ENCODE peak calls at places on chromosomes 2 and 18, in nine cellular contexts. I, X, K, J, A, H, R, F and V are unnamed samples.

GRCh38 chr18:78860117-78860516 is 119.5 kb upstream of the SALL3 start:
- DNase-seq in K (no peak), R (no peak), H (no peak), X (no peak), I (no peak), A (no peak), J (no peak), F (no peak), V (peak; percentile 47)

GRCh38 chr18:10168477-10168876 is 254.7 kb downstream of the VAPA start:
- DNase-seq in K (no peak), R (no peak), I (no peak), H (no peak), A (no peak), X (no peak), J (no peak), F (no peak), V (no peak)

GRCh38 chr2:32553829-32554432 is 73.9 kb upstream of the TTC27 start:
- DNase-seq in A (no peak), I (no peak), K (no peak), X (no peak), R (no peak), J (no peak), F (no peak), H (no peak), V (no peak)

GRCh38 chr2:68889500-68889899 is 18.3 kb upstream of the BMP10 start:
- DNase-seq in J (no peak), H (no peak), F (no peak), R (no peak), A (no peak), I (no peak), X (no peak), K (no peak), V (peak; percentile 90)

GRCh38 chr2:226758886-226759660 is 40.5 kb downstream of the IRS1 start:
- DNase-seq in K (no peak), J (no peak), H (no peak), I (no peak), X (no peak), F (no peak), A (no peak), R (no peak), V (no peak)

GRCh38 chr2:31282634-31283033 is 48.7 kb downstream of the EHD3 start:
- DNase-seq in K (no peak), H (no peak), J (no peak), F (no peak), R (no peak), A (no peak), X (no peak), I (no peak), V (no peak)

GRCh38 chr2:110101911-110102774 is 13.5 kb downstream of the MALL start:
- DNase-seq in R (peak; percentile 72), J (no peak), A (no peak), X (no peak), K (no peak), F (no peak), H (no peak), I (no peak), V (no peak)

GRCh38 chr2:172227719-172228118 is 125.0 kb upstream of the DLX2 start:
- DNase-seq in I (no peak), H (no peak), J (no peak), X (no peak), A (no peak), F (peak; percentile 56), K (no peak), R (no peak), V (no peak)

GRCh38 chr18:64409511-64409910 is 260.6 kb upstream of the LINC00305 start:
- DNase-seq in X (no peak), F (no peak), J (no peak), A (no peak), K (no peak), H (no peak), R (no peak), I (no peak), V (no peak)

GRCh38 chr2:74566423-74567085 is 12.0 kb downstream of the DOK1 start:
- DNase-seq in I (no peak), X (no peak), K (no peak), F (no peak), J (no peak), H (no peak), R (no peak), A (no peak), V (no peak)

DNA sequence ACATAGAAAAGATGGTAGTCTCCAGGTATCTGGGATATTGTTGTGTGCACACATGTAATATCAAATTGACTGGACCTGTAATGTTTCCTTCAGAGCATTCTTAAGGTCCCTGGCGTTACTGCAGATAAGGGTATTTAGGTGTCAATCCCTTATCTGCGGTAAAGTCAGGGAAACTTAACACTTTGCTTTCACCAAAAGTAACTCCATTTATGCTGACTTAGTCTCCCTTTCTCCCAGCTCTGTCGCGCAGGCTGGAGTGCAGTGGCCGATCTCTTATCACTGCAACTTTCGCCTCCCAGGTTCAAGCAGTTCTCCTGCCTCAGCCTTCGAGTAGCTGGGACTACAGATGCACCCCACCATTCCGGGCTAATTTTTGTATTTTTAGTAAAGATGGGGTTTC is 1.8 kb downstream of the CNNM3 start:
- DNase-seq in H (no peak), X (no peak), R (no peak), F (no peak), J (no peak), A (no peak), I (no peak), K (no peak), V (peak; percentile 24)
- H3K4me3 ChIP-seq in H (peak overlapping the region; percentile 84), X (peak overlapping the region; percentile 63), R (no peak overlapping the region), F (peak overlapping the region; percentile 70), J (peak overlapping the region; percentile 90), A (peak overlapping the region; percentile 52), I (peak overlapping the region; percentile 66), K (peak overlapping the region; percentile 93), V (peak overlapping the region; percentile 64)

GRCh38 chr2:235605999-235606715 is 112.3 kb downstream of the AGAP1 start:
- DNase-seq in A (no peak), H (no peak), J (no peak), I (no peak), R (no peak), X (no peak), F (no peak), K (no peak), V (no peak)
- H3K4me3 ChIP-seq in A (no peak overlapping the region), H (no peak overlapping the region), J (no peak overlapping the region), I (no peak overlapping the region), R (no peak overlapping the region), X (no peak overlapping the region), F (no peak overlapping the region), K (no peak overlapping the region), V (no peak overlapping the region)

GRCh38 chr2:44804406-44805235 is 136.9 kb upstream of the SIX3 start:
- DNase-seq in H (no peak), I (no peak), R (no peak), K (no peak), A (no peak), X (no peak), J (no peak), F (no peak), V (no peak)

GRCh38 chr2:44801289-44801675 is 140.2 kb upstream of the SIX3 start:
- DNase-seq in H (no peak), F (no peak), A (no peak), R (no peak), X (no peak), J (no peak), I (no peak), K (no peak), V (no peak)

GRCh38 chr2:44803100-44803424 is 138.4 kb upstream of the SIX3 start:
- DNase-seq in J (no peak), K (no peak), H (no peak), X (no peak), A (no peak), F (no peak), R (no peak), I (no peak), V (no peak)

GRCh38 chr2:44801676-44802408 is 139.7 kb upstream of the SIX3 start:
- DNase-seq in F (no peak), J (no peak), H (no peak), R (no peak), I (no peak), A (no peak), K (no peak), X (no peak), V (no peak)

DNA sequence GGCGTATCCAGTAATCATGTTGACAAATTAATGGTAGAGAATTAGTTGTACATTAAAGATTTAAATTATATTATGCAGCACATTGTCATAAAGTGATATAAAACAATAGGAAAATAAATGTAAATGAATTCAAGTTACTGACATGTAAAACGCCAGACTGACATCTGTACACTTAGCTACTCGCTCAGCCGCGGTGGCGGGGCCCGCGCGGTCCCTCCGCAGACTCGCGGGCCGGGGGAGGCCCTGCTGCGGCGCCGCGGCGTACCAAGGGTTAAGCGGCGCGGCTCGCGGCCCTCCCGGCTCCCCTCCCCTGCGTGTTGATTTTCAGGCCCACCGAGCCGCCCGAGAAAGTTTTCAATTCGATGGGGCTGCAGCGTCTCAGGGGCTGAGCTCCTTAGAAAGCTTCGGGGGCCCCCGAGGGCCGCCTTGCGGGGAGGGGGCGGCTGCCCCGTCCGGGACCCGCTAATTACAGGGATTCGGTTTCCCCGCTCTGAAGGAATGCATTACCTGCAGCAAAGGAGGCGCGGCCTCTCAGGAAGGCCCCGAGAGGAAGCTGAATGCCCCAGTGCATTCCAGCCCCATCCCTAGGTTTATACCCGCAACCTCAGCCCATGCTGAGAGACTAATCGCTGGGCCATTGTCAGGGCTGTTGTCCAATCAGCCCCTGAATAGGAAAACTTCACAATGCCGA is 138.9 kb upstream of the SIX3 start:
- DNase-seq in H (no peak), I (no peak), X (no peak), A (no peak), K (no peak), R (no peak), F (no peak), J (no peak), V (no peak)
- H3K4me3 ChIP-seq in H (peak overlapping the region; percentile 14), I (peak overlapping the region; percentile 30), X (peak overlapping the region; percentile 40), A (no peak overlapping the region), K (peak overlapping the region; percentile 44), R (no peak overlapping the region), F (no peak overlapping the region), J (peak overlapping the region; percentile 46), V (peak overlapping the region; percentile 37)

DNA sequence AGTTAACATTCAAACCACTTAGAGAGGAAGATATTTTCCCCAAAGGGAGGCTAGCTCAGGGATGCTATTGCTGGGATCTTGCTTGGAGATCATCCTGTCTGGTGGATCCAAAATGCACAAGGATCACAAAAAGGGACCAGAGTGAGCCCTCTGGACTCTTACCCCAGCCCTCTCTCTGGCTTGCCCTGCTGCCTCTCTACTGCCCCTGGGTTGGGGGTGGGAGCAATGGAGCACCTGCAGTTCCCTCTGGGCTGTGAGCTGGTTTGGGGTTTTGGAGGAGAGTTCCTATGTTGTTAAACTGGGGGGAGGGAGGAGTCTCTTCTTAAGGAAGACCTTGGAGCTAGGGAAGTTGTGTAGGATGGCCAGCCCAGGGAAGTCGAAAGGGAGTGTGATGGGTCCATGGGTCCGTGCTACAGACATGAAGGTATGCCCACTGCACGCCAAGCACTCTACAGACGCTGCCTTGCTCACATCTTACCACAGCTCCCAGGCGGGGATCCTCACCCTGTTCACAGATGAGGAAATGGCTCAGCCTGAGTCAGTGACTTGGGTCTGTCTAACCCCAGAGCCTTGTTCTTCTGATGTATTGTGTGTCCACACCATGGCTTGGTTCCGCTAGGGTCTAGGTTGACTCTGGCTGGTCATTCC is 3.8 kb downstream of the LBH start:
- DNase-seq in R (no peak), H (no peak), I (peak; percentile 69), J (no peak), X (no peak), A (no peak), K (no peak), F (no peak), V (no peak)
- H3K4me3 ChIP-seq in R (no peak overlapping the region), H (peak overlapping the region; percentile 82), I (peak overlapping the region; percentile 96), J (peak overlapping the region; percentile 92), X (peak overlapping the region; percentile 99), A (no peak overlapping the region), K (peak overlapping the region; percentile 72), F (no peak overlapping the region), V (no peak overlapping the region)